ENCODE peak calls at places on chromosome 2, in five cellular contexts. G, N, T, A and V are unnamed samples.

GRCh38 chr2:46780801-46781445 is 134.7 kb downstream of the MCFD2 start:
- DNase-seq in G (peak; percentile 56), N (no peak), T (no peak), A (no peak), V (peak; percentile 89)

GRCh38 chr2:192070099-192070498 is 124.6 kb downstream of the TMEFF2 start:
- DNase-seq in G (peak; percentile 38), N (no peak), T (no peak), A (no peak), V (peak; percentile 3)

GRCh38 chr2:47072018-47072691 is 83.0 kb downstream of the STPG4 start:
- DNase-seq in G (peak; percentile 70), N (no peak), T (no peak), A (no peak), V (peak; percentile 98)

GRCh38 chr2:174335605-174336402 is 1.1 kb downstream of the SP9 start:
- DNase-seq in G (no peak), N (no peak), T (no peak), A (no peak), V (peak; percentile 36)

GRCh38 chr2:242001853-242002252 is 132.3 kb downstream of the RTP5 start:
- DNase-seq in G (no peak), N (no peak), T (no peak), A (no peak), V (no peak)

GRCh38 chr2:196613302-196613701 is 26.2 kb upstream of the CCDC150 start:
- DNase-seq in G (no peak), N (no peak), T (no peak), A (no peak), V (no peak)

GRCh38 chr2:106316937-106317336 is 122.8 kb upstream of the UXS1 start:
- DNase-seq in G (no peak), N (no peak), T (no peak), A (no peak), V (no peak)

GRCh38 chr2:73749314-73749713 is 12.2 kb upstream of the TPRKB start:
- DNase-seq in G (no peak), N (no peak), T (no peak), A (no peak), V (no peak)

GRCh38 chr2:226398580-226398979 is 401.0 kb downstream of the IRS1 start:
- DNase-seq in G (peak; percentile 20), N (no peak), T (no peak), A (no peak), V (peak; percentile 67)

GRCh38 chr2:134367915-134368911 is 114.3 kb downstream of the MGAT5 start:
- DNase-seq in G (peak; percentile 69), N (no peak), T (no peak), A (no peak), V (no peak)

GRCh38 chr2:147172493-147173185 is 672.2 kb upstream of the ACVR2A start:
- DNase-seq in G (no peak), N (no peak), T (no peak), A (no peak), V (no peak)

GRCh38 chr2:137943948-137944347 is 20.3 kb upstream of the HNMT start:
- DNase-seq in G (no peak), N (no peak), T (no peak), A (no peak), V (no peak)
- TF ChIP-seq CTCF in G (no peak), N (no peak), T (no peak), A (no peak), V (no peak)

DNA sequence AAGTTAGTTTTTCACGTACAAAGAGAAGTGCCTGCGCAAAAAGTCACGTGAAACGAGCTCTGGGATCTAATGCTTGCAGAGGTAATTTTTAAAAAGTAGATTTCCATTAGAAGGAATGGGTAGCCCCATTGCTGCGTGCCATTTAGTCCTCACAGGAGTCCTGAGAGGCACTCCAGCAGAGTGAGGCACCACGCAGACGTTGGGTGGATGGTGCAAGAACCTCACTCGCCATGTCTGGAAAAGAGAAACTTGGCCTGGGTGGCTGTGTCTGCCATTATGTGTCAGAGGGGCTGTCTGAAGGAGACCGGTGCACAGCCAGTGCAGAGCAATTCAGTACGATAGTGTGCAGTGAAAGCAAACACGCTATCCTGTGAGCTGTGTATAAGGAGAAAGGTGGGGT is 1.8 kb upstream of the HDAC4 start:
- DNase-seq in G (no peak), N (no peak), T (no peak), A (no peak), V (no peak)
- H3K4me3 ChIP-seq in G (no peak overlapping the region), N (peak overlapping the region; percentile 69), T (no peak overlapping the region), A (peak overlapping the region; percentile 82), V (no peak overlapping the region)

GRCh38 chr2:66446178-66446860 is 11.4 kb downstream of the MEIS1 start:
- DNase-seq in G (no peak), N (no peak), T (no peak), A (no peak), V (peak; percentile 72)
- TF ChIP-seq CTCF in G (no peak), N (no peak), T (no peak), A (no peak), V (no peak)

DNA sequence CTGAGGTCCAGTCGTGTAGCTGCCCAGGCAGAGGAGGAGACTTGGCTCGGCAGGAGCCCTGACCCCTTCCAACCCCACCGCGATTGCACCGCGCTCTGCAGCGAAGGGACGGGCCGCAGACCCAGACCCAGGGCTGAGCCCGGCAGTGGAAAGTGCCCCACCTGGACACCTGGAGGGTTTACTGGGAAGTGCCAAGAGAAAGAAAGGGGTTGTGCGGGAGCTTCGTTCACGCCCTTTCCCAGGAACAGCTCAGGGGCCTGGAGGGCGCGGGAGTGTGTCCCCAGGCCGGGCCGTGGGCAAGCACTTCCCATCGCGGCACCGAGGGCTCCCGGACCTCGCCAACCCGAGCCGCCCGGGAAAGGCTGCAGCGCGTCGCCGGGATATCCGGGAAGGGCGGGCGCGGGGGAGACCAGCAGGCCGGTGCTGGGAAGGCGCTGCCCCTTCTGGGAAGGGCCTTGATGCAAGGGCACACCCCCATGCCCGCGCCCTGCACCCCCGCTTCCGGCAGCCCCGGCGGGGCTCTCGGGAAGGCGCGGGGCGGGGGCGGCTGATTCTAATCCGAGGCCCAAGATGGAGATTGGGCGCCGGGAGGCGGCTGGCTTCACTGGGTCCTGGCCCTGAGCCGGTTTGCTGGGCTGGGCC is 36.1 kb upstream of the MRPL33 start:
- DNase-seq in G (peak; percentile 54), N (no peak), T (no peak), A (no peak), V (peak; percentile 76)
- H3K4me3 ChIP-seq in G (peak overlapping the region; percentile 17), N (no peak overlapping the region), T (peak overlapping the region; percentile 54), A (no peak overlapping the region), V (peak overlapping the region; percentile 60)